ENCODE peak calls at places on chromosome 19, in ten cellular contexts. U is heart right ventricle; A is AML-193; Y is NCI-H748 treated with DMSO at 0.1 percent for 48 hours; W is GM04503; E is Calu3; H is AG10803; C is GM03348; I is putamen; L is stimulated activated CD4-positive, alpha-beta T cell treated with anti-CD3 and anti-CD28 coated beads, Interleukin-15, amount 100 ng/mL, for 24 hours. B is an unnamed sample.

GRCh38 chr19:42051166-42052115 is 18.6 kb downstream of the GRIK5 start:
- DNase-seq in U (no peak), A (no peak), Y (no peak), W (no peak), E (peak), H (no peak), C (no peak), I (no peak), L (peak), B (no peak)

GRCh38 chr19:48543121-48543710 is 8.8 kb upstream of the SULT2B1 start:
- DNase-seq in U (no peak), A (peak), Y (no peak), W (no peak), E (peak), H (peak), C (peak), I (no peak), L (no peak), B (no peak)

GRCh38 chr19:44401108-44401786 is at the start of gene ZNF285:
- DNase-seq in U (peak), A (no peak), Y (no peak), W (peak), E (peak), H (peak), C (peak), I (peak), L (peak), B (peak)

GRCh38 chr19:3898426-3898825 is 17.9 kb downstream of the ATCAY start:
- DNase-seq in U (no peak), A (no peak), Y (no peak), W (no peak), E (no peak), H (no peak), C (no peak), I (no peak), L (no peak), B (no peak)

GRCh38 chr19:694481-695349 is 537 bp downstream of the PRSS57 start:
- DNase-seq in U (no peak), A (no peak), Y (no peak), W (no peak), E (no peak), H (no peak), C (no peak), I (no peak), L (no peak), B (no peak)

GRCh38 chr19:41997121-41997850 is 3.3 kb upstream of the ATP1A3 start:
- DNase-seq in U (peak), A (no peak), Y (no peak), W (no peak), E (peak), H (peak), C (peak), I (no peak), L (peak), B (no peak)

GRCh38 chr19:1106841-1107654 is 3.3 kb downstream of the GPX4 start:
- DNase-seq in U (no peak), A (peak), Y (no peak), W (no peak), E (peak), H (peak), C (peak), I (no peak), L (no peak), B (no peak)

GRCh38 chr19:3138268-3138667 is 2.4 kb downstream of the GNA15 start:
- DNase-seq in U (no peak), A (no peak), Y (no peak), W (no peak), E (no peak), H (no peak), C (no peak), I (no peak), L (no peak), B (no peak)

GRCh38 chr19:50720921-50721291 is 1.3 kb upstream of the SHANK1 start:
- DNase-seq in U (no peak), A (no peak), Y (no peak), W (peak), E (no peak), H (peak), C (peak), I (no peak), L (no peak), B (no peak)

GRCh38 chr19:34499155-34499834 is 17.7 kb downstream of the WTIP start:
- DNase-seq in U (no peak), A (no peak), Y (no peak), W (no peak), E (no peak), H (no peak), C (no peak), I (no peak), L (no peak), B (no peak)

GRCh38 chr19:19822148-19822429 is 539 bp upstream of the ZNF506 start:
- DNase-seq in U (no peak), A (no peak), Y (no peak), W (no peak), E (no peak), H (peak), C (no peak), I (no peak), L (peak), B (no peak)

GRCh38 chr19:15173746-15174404 is 26.9 kb downstream of the NOTCH3 start:
- DNase-seq in U (no peak), A (no peak), Y (no peak), W (no peak), E (no peak), H (peak), C (no peak), I (no peak), L (no peak), B (no peak)

GRCh38 chr19:3949997-3950859 is 17.4 kb downstream of the NMRK2 start:
- DNase-seq in U (no peak), A (no peak), Y (no peak), W (no peak), E (no peak), H (no peak), C (no peak), I (no peak), L (no peak), B (no peak)

GRCh38 chr19:16429066-16429758 is 42.6 kb downstream of the EPS15L1 start:
- DNase-seq in U (peak), A (no peak), Y (no peak), W (no peak), E (no peak), H (no peak), C (no peak), I (no peak), L (no peak), B (no peak)

GRCh38 chr19:36183455-36183741 is 31.1 kb downstream of the ZNF565 start:
- DNase-seq in U (no peak), A (no peak), Y (no peak), W (no peak), E (no peak), H (no peak), C (no peak), I (no peak), L (no peak), B (no peak)